ENCODE peak calls at places on chromosomes 2 and 18, in seven cellular contexts. V is right cardiac atrium, F is breast epithelium, U is AG09309, K is tibial nerve, W is cardiac muscle cell, Y is neural progenitor cell. R is an unnamed sample.

GRCh38 chr2:14628906-14629305 is 3.6 kb upstream of the LRATD1 start:
- DNase-seq in V (no peak), W (no peak), U (no peak), Y (no peak), K (no peak), F (no peak), R (no peak)

GRCh38 chr2:170512271-170512670 is 202.9 kb upstream of the SP5 start:
- DNase-seq in Y (no peak), U (no peak), W (no peak), V (no peak), F (no peak), K (no peak), R (no peak)

GRCh38 chr2:16123421-16123820 is 183.1 kb downstream of the MYCN start:
- DNase-seq in K (no peak), Y (no peak), W (no peak), U (no peak), F (no peak), V (no peak), R (no peak)

GRCh38 chr2:233992481-233993217 is 57.9 kb upstream of the SPP2 start:
- DNase-seq in Y (no peak), W (no peak), U (no peak), K (no peak), V (no peak), F (no peak), R (no peak)

GRCh38 chr2:160952462-160952861 is 207.8 kb upstream of the TANK start:
- DNase-seq in W (peak; percentile 40), K (no peak), F (no peak), U (no peak), V (peak; percentile 82), Y (peak; percentile 58), R (no peak)

GRCh38 chr2:1740714-1741584 is 3.4 kb downstream of the PXDN start:
- DNase-seq in F (no peak), W (no peak), Y (no peak), V (peak; percentile 46), K (no peak), U (no peak), R (no peak)

GRCh38 chr2:41836944-41837343 is 210.9 kb upstream of the PKDCC start:
- DNase-seq in V (no peak), K (no peak), W (peak; percentile 70), F (no peak), U (no peak), Y (peak; percentile 83), R (peak; percentile 12)

GRCh38 chr18:58017267-58017666 is 26.8 kb upstream of the NEDD4L start:
- DNase-seq in Y (no peak), U (no peak), F (no peak), W (no peak), K (no peak), V (no peak), R (no peak)

GRCh38 chr2:8452979-8453903 is 228.6 kb upstream of the ID2 start:
- DNase-seq in U (peak; percentile 14), F (no peak), K (no peak), W (no peak), V (no peak), Y (no peak), R (no peak)

GRCh38 chr2:234251326-234252271 is 201.1 kb downstream of the SPP2 start:
- DNase-seq in V (no peak), K (no peak), Y (no peak), F (no peak), W (peak; percentile 94), U (peak; percentile 99), R (no peak)

GRCh38 chr2:227406177-227407031 is 18.7 kb upstream of the SCYGR1 start:
- DNase-seq in U (peak; percentile 96), K (no peak), Y (peak; percentile 85), F (no peak), V (peak; percentile 62), W (peak; percentile 99), R (no peak)

GRCh38 chr18:32049393-32050161 is 31.0 kb downstream of the RNF125 start:
- DNase-seq in F (no peak), W (no peak), V (peak; percentile 74), Y (no peak), U (no peak), K (no peak), R (no peak)

GRCh38 chr2:108396845-108397244 is 19.1 kb downstream of the SULT1C4 start:
- DNase-seq in W (peak; percentile 63), K (no peak), V (no peak), F (no peak), U (peak; percentile 7), Y (peak; percentile 13), R (no peak)

GRCh38 chr2:56182420-56182819 is 1.4 kb upstream of the CCDC85A start:
- DNase-seq in F (no peak), K (no peak), U (no peak), Y (peak; percentile 72), W (no peak), V (no peak), R (no peak)

GRCh38 chr2:213085538-213085937 is 65.9 kb downstream of the IKZF2 start:
- DNase-seq in V (no peak), F (no peak), Y (no peak), K (no peak), W (no peak), U (no peak), R (no peak)

GRCh38 chr2:2901384-2902345 is 476.0 kb downstream of the EIPR1 start:
- DNase-seq in U (no peak), V (no peak), F (no peak), K (no peak), Y (no peak), W (no peak), R (no peak)

GRCh38 chr2:80259292-80259691 is 45.3 kb downstream of the LRRTM1 start:
- DNase-seq in K (no peak), V (no peak), W (no peak), F (no peak), U (no peak), Y (no peak), R (no peak)

GRCh38 chr2:222180619-222181018 is 118.2 kb downstream of the PAX3 start:
- DNase-seq in F (no peak), U (no peak), V (no peak), W (no peak), K (no peak), Y (no peak), R (no peak)

GRCh38 chr18:31101148-31102019 is 837 bp downstream of the DSC2 start:
- DNase-seq in V (peak; percentile 93), U (no peak), W (peak; percentile 50), Y (peak; percentile 85), K (peak; percentile 35), F (peak; percentile 61), R (no peak)

GRCh38 chr2:55585451-55586079 is 31.9 kb downstream of the PPP4R3B start:
- DNase-seq in U (peak; percentile 27), V (no peak), Y (no peak), W (peak; percentile 81), F (no peak), K (no peak), R (no peak)

GRCh38 chr2:181419124-181419855 is 37.9 kb upstream of the ITGA4 start:
- DNase-seq in V (no peak), F (no peak), U (no peak), K (no peak), W (no peak), Y (no peak), R (no peak)

GRCh38 chr2:232458661-232459418 is 2.9 kb downstream of the ALPI start:
- DNase-seq in V (no peak), W (no peak), Y (no peak), U (no peak), F (no peak), K (no peak), R (no peak)

GRCh38 chr18:74608681-74609080 is 11.0 kb downstream of the ZNF407 start:
- DNase-seq in Y (no peak), V (no peak), K (no peak), U (no peak), F (no peak), W (peak; percentile 12), R (no peak)

GRCh38 chr2:241516520-241516965 is 8.2 kb upstream of the STK25 start:
- DNase-seq in U (no peak), F (no peak), V (no peak), K (no peak), W (no peak), Y (no peak), R (no peak)

GRCh38 chr2:204507636-204508035 is 37.6 kb upstream of the PARD3B start:
- DNase-seq in W (no peak), U (no peak), K (no peak), V (no peak), F (no peak), Y (no peak), R (no peak)

GRCh38 chr2:226030369-226031077 is 631.0 kb downstream of the NYAP2 start:
- DNase-seq in Y (peak; percentile 91), K (no peak), V (no peak), W (no peak), F (no peak), U (no peak), R (no peak)
- H3K4me3 ChIP-seq in Y (peak overlapping the region; percentile 48), K (peak overlapping the region; percentile 29), V (peak overlapping the region; percentile 37), W (peak overlapping the region; percentile 52), F (peak overlapping the region; percentile 77), U (peak overlapping the region; percentile 59), R (no peak overlapping the region)

DNA sequence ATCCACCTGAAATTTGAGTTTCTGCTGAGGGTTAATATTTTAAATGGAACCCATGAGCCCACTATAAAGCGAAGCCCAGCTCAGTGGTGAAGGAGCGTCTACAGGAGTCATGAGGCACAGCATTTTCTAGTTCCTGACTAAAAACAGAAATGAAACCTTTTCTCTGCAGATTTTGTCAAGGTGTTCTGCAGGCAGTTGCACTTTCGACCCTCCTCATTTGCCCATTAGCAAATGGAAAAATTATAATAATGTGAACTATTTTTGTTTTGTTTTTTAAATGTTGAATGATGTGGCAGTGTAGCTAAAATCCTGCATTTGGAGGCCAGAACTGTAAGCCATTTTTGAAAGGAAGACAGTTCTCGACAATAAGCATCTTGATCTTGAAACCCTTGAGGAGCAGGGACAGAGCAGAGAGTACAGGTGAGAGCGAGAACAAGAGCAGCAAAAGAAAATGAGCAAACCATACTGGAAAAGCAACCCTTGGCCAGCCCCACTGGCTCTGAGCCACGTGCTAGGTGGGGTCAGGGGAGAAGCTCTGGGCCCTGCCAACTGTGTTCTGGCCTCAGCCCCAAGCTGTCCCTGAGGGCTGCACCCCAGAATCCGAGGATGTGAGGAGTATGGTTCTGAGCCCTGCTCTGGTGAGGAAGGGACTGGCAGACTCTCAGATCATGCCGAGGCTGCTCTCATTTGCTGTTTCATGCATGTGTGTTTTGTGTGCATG is 26.4 kb upstream of the COPS8 start:
- DNase-seq in Y (no peak), U (no peak), F (no peak), K (no peak), W (no peak), V (peak; percentile 37), R (no peak)
- H3K4me3 ChIP-seq in Y (no peak overlapping the region), U (no peak overlapping the region), F (no peak overlapping the region), K (no peak overlapping the region), W (no peak overlapping the region), V (no peak overlapping the region), R (no peak overlapping the region)

GRCh38 chr18:11994708-11995444 is 13.6 kb downstream of the IMPA2 start:
- DNase-seq in F (no peak), W (no peak), Y (peak; percentile 41), K (no peak), U (no peak), V (peak; percentile 24), R (no peak)
- H3K4me3 ChIP-seq in F (no peak overlapping the region), W (no peak overlapping the region), Y (no peak overlapping the region), K (no peak overlapping the region), U (no peak overlapping the region), V (no peak overlapping the region), R (no peak overlapping the region)

DNA sequence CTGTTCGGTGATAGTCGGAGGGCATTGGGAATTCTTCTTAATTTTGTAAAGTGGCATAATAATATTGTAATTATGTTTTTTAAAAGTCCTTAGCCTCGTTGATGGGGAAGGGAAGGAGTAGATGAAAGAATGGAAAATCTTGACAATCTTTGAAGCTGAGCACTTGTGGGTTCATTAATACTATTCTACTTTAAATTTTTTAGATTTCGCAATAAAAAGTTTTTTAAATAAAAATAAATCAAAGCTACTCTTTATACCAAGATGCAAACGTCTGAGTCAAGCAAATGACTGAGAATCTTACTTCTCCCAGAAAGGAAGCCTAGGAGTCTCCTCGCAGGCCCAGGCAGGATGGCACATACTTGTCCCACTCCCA is 98.5 kb upstream of the GPR45 start:
- DNase-seq in K (no peak), F (no peak), Y (no peak), W (no peak), U (no peak), V (no peak), R (no peak)
- H3K4me3 ChIP-seq in K (no peak overlapping the region), F (peak overlapping the region; percentile 77), Y (peak overlapping the region; percentile 79), W (no peak overlapping the region), U (no peak overlapping the region), V (no peak overlapping the region), R (no peak overlapping the region)

R was measured in naive thymus-derived CD4-positive, alpha-beta T cell.